ENCODE peak calls at places on chromosomes 6 and 20, in four cellular contexts. One of them, this sample, is unnamed.
A peak's percentile ranks its signal among the peaks of the same experiment; 100 is the strongest.

GRCh38 chr6:21731411-21732031 is 138.0 kb downstream of the SOX4 start:
- DNase-seq in H7: no peak
- DNase-seq in adrenal gland: no peak
- DNase-seq in natural killer cell treated with Interleukin-12 subunit alpha and Interleukin-12 subunit beta and Interleukin-15 and Interleukin-18, amount 100 ng/mL, for 72 hours: no peak
- DNase-seq in this sample: no peak

GRCh38 chr20:24546232-24546892 is 76.9 kb downstream of the SYNDIG1 start:
- DNase-seq in H7: no peak
- DNase-seq in adrenal gland: no peak
- DNase-seq in natural killer cell treated with Interleukin-12 subunit alpha and Interleukin-12 subunit beta and Interleukin-15 and Interleukin-18, amount 100 ng/mL, for 72 hours: no peak
- DNase-seq in this sample: no peak

GRCh38 chr20:33169176-33169794 is 1.3 kb downstream of the BPIFA2 start:
- DNase-seq in H7: peak; percentile 63
- DNase-seq in adrenal gland: no peak
- DNase-seq in natural killer cell treated with Interleukin-12 subunit alpha and Interleukin-12 subunit beta and Interleukin-15 and Interleukin-18, amount 100 ng/mL, for 72 hours: no peak
- DNase-seq in this sample: peak; percentile 63

GRCh38 chr20:56788041-56788670 is 159.1 kb downstream of the TFAP2C start:
- DNase-seq in H7: no peak
- DNase-seq in adrenal gland: peak; percentile 79
- DNase-seq in natural killer cell treated with Interleukin-12 subunit alpha and Interleukin-12 subunit beta and Interleukin-15 and Interleukin-18, amount 100 ng/mL, for 72 hours: no peak
- DNase-seq in this sample: no peak

GRCh38 chr20:1754306-1754705 is 96.7 kb upstream of the SIRPG start:
- DNase-seq in H7: no peak
- DNase-seq in adrenal gland: no peak
- DNase-seq in natural killer cell treated with Interleukin-12 subunit alpha and Interleukin-12 subunit beta and Interleukin-15 and Interleukin-18, amount 100 ng/mL, for 72 hours: no peak
- DNase-seq in this sample: no peak

GRCh38 chr6:129940454-129941195 is 77.8 kb upstream of the L3MBTL3 start:
- DNase-seq in H7: no peak
- DNase-seq in adrenal gland: no peak
- DNase-seq in natural killer cell treated with Interleukin-12 subunit alpha and Interleukin-12 subunit beta and Interleukin-15 and Interleukin-18, amount 100 ng/mL, for 72 hours: no peak
- DNase-seq in this sample: no peak

GRCh38 chr6:131231886-131232285 is 96.6 kb downstream of the AKAP7 start:
- DNase-seq in H7: no peak
- DNase-seq in adrenal gland: no peak
- DNase-seq in natural killer cell treated with Interleukin-12 subunit alpha and Interleukin-12 subunit beta and Interleukin-15 and Interleukin-18, amount 100 ng/mL, for 72 hours: no peak
- DNase-seq in this sample: no peak

GRCh38 chr20:20184711-20185110 is 132.4 kb downstream of the CFAP61 start:
- DNase-seq in H7: no peak
- DNase-seq in adrenal gland: no peak
- DNase-seq in natural killer cell treated with Interleukin-12 subunit alpha and Interleukin-12 subunit beta and Interleukin-15 and Interleukin-18, amount 100 ng/mL, for 72 hours: no peak
- DNase-seq in this sample: no peak

GRCh38 chr20:22617160-22617559 is 32.8 kb upstream of the FOXA2 start:
- DNase-seq in H7: no peak
- DNase-seq in adrenal gland: no peak
- DNase-seq in natural killer cell treated with Interleukin-12 subunit alpha and Interleukin-12 subunit beta and Interleukin-15 and Interleukin-18, amount 100 ng/mL, for 72 hours: no peak
- DNase-seq in this sample: no peak

GRCh38 chr6:67287566-67287965 is 1347.5 kb upstream of the ADGRB3 start:
- DNase-seq in H7: no peak
- DNase-seq in adrenal gland: no peak
- DNase-seq in natural killer cell treated with Interleukin-12 subunit alpha and Interleukin-12 subunit beta and Interleukin-15 and Interleukin-18, amount 100 ng/mL, for 72 hours: no peak
- DNase-seq in this sample: no peak

GRCh38 chr20:2872304-2873009 is 824 bp upstream of the PTPRA start:
- DNase-seq in H7: peak; percentile 85
- DNase-seq in adrenal gland: peak; percentile 75
- DNase-seq in natural killer cell treated with Interleukin-12 subunit alpha and Interleukin-12 subunit beta and Interleukin-15 and Interleukin-18, amount 100 ng/mL, for 72 hours: peak; percentile 83
- DNase-seq in this sample: peak; percentile 64

GRCh38 chr6:112320561-112321300 is 26.4 kb upstream of the RFPL4B start:
- DNase-seq in H7: no peak
- DNase-seq in adrenal gland: no peak
- DNase-seq in natural killer cell treated with Interleukin-12 subunit alpha and Interleukin-12 subunit beta and Interleukin-15 and Interleukin-18, amount 100 ng/mL, for 72 hours: no peak
- DNase-seq in this sample: no peak

GRCh38 chr20:24498641-24499040 is 29.2 kb downstream of the SYNDIG1 start:
- DNase-seq in H7: no peak
- DNase-seq in adrenal gland: no peak
- DNase-seq in natural killer cell treated with Interleukin-12 subunit alpha and Interleukin-12 subunit beta and Interleukin-15 and Interleukin-18, amount 100 ng/mL, for 72 hours: no peak
- DNase-seq in this sample: no peak

GRCh38 chr20:61023612-61024011 is 228.4 kb upstream of the CDH4 start:
- DNase-seq in H7: no peak
- DNase-seq in adrenal gland: no peak
- DNase-seq in natural killer cell treated with Interleukin-12 subunit alpha and Interleukin-12 subunit beta and Interleukin-15 and Interleukin-18, amount 100 ng/mL, for 72 hours: no peak
- DNase-seq in this sample: no peak

GRCh38 chr6:158825951-158826306 is 6.8 kb upstream of the EZR start:
- DNase-seq in H7: no peak
- DNase-seq in adrenal gland: peak; percentile 71
- DNase-seq in natural killer cell treated with Interleukin-12 subunit alpha and Interleukin-12 subunit beta and Interleukin-15 and Interleukin-18, amount 100 ng/mL, for 72 hours: no peak
- DNase-seq in this sample: no peak

GRCh38 chr20:56353356-56353755 is 5.4 kb upstream of the FAM210B start:
- DNase-seq in H7: no peak
- DNase-seq in adrenal gland: no peak
- DNase-seq in natural killer cell treated with Interleukin-12 subunit alpha and Interleukin-12 subunit beta and Interleukin-15 and Interleukin-18, amount 100 ng/mL, for 72 hours: no peak
- DNase-seq in this sample: no peak

GRCh38 chr20:7856756-7857155 is 83.5 kb downstream of the HAO1 start:
- DNase-seq in H7: no peak
- DNase-seq in adrenal gland: no peak
- DNase-seq in natural killer cell treated with Interleukin-12 subunit alpha and Interleukin-12 subunit beta and Interleukin-15 and Interleukin-18, amount 100 ng/mL, for 72 hours: no peak
- DNase-seq in this sample: no peak

GRCh38 chr6:1527098-1527497 is 82.6 kb upstream of the FOXC1 start:
- DNase-seq in H7: peak; percentile 73
- DNase-seq in adrenal gland: no peak
- DNase-seq in natural killer cell treated with Interleukin-12 subunit alpha and Interleukin-12 subunit beta and Interleukin-15 and Interleukin-18, amount 100 ng/mL, for 72 hours: no peak
- DNase-seq in this sample: peak; percentile 82

GRCh38 chr6:83875843-83876242 is 16.4 kb downstream of the CYB5R4 start:
- DNase-seq in H7: no peak
- DNase-seq in adrenal gland: no peak
- DNase-seq in natural killer cell treated with Interleukin-12 subunit alpha and Interleukin-12 subunit beta and Interleukin-15 and Interleukin-18, amount 100 ng/mL, for 72 hours: no peak
- DNase-seq in this sample: no peak

GRCh38 chr6:56505861-56506260 is 136.8 kb downstream of the DST start:
- DNase-seq in H7: no peak
- DNase-seq in adrenal gland: no peak
- DNase-seq in natural killer cell treated with Interleukin-12 subunit alpha and Interleukin-12 subunit beta and Interleukin-15 and Interleukin-18, amount 100 ng/mL, for 72 hours: no peak
- DNase-seq in this sample: no peak

GRCh38 chr6:143673638-143674037 is 4.1 kb upstream of the PHACTR2 start:
- DNase-seq in H7: peak; percentile 21
- DNase-seq in adrenal gland: no peak
- DNase-seq in natural killer cell treated with Interleukin-12 subunit alpha and Interleukin-12 subunit beta and Interleukin-15 and Interleukin-18, amount 100 ng/mL, for 72 hours: no peak
- DNase-seq in this sample: peak; percentile 66

GRCh38 chr6:167840160-167840525 is 13.4 kb downstream of the AFDN start:
- DNase-seq in H7: no peak
- DNase-seq in adrenal gland: no peak
- DNase-seq in natural killer cell treated with Interleukin-12 subunit alpha and Interleukin-12 subunit beta and Interleukin-15 and Interleukin-18, amount 100 ng/mL, for 72 hours: no peak
- DNase-seq in this sample: no peak

GRCh38 chr6:11231564-11232176 is 798 bp downstream of the NEDD9 start:
- DNase-seq in H7: no peak
- DNase-seq in adrenal gland: no peak
- DNase-seq in natural killer cell treated with Interleukin-12 subunit alpha and Interleukin-12 subunit beta and Interleukin-15 and Interleukin-18, amount 100 ng/mL, for 72 hours: no peak
- DNase-seq in this sample: peak; percentile 43

GRCh38 chr6:86856937-86857563 is 80.3 kb upstream of the HTR1E start:
- DNase-seq in H7: peak; percentile 2
- DNase-seq in adrenal gland: peak; percentile 76
- DNase-seq in natural killer cell treated with Interleukin-12 subunit alpha and Interleukin-12 subunit beta and Interleukin-15 and Interleukin-18, amount 100 ng/mL, for 72 hours: no peak
- DNase-seq in this sample: peak; percentile 23

GRCh38 chr6:14217728-14218637 is 100.4 kb downstream of the CD83 start:
- DNase-seq in H7: no peak
- DNase-seq in adrenal gland: no peak
- DNase-seq in natural killer cell treated with Interleukin-12 subunit alpha and Interleukin-12 subunit beta and Interleukin-15 and Interleukin-18, amount 100 ng/mL, for 72 hours: no peak
- DNase-seq in this sample: no peak

GRCh38 chr6:156881687-156882629 is 104.8 kb downstream of the ARID1B start:
- DNase-seq in H7: no peak
- DNase-seq in adrenal gland: no peak
- DNase-seq in natural killer cell treated with Interleukin-12 subunit alpha and Interleukin-12 subunit beta and Interleukin-15 and Interleukin-18, amount 100 ng/mL, for 72 hours: no peak
- DNase-seq in this sample: no peak

GRCh38 chr6:125843593-125843992 is 52.8 kb downstream of the NCOA7 start:
- DNase-seq in H7: no peak
- DNase-seq in adrenal gland: no peak
- DNase-seq in natural killer cell treated with Interleukin-12 subunit alpha and Interleukin-12 subunit beta and Interleukin-15 and Interleukin-18, amount 100 ng/mL, for 72 hours: no peak
- DNase-seq in this sample: no peak